ENCODE peak calls at places on chromosome 17, in six cellular contexts. One of them, this sample, is unnamed.

GRCh38 chr17:50024808-50025207 is 29.8 kb upstream of the DLX3 start:
- DNase-seq in uterus: no peak
- DNase-seq in PC-9: no peak
- DNase-seq in thoracic aorta: no peak
- DNase-seq in spleen: no peak
- DNase-seq in CD4-positive, alpha-beta T cell: no peak
- DNase-seq in this sample: no peak

GRCh38 chr17:75896360-75897075 is at the start of gene TRIM65:
- DNase-seq in CD4-positive, alpha-beta T cell: peak; percentile 82
- DNase-seq in uterus: peak; percentile 88
- DNase-seq in spleen: peak; percentile 97
- DNase-seq in PC-9: peak; percentile 59
- DNase-seq in thoracic aorta: peak; percentile 65
- DNase-seq in this sample: peak; percentile 93

GRCh38 chr17:18107061-18107460 is 1.5 kb upstream of the MYO15A start:
- DNase-seq in uterus: no peak
- DNase-seq in PC-9: no peak
- DNase-seq in CD4-positive, alpha-beta T cell: no peak
- DNase-seq in spleen: no peak
- DNase-seq in thoracic aorta: no peak
- DNase-seq in this sample: no peak

GRCh38 chr17:14351493-14351892 is 50.6 kb downstream of the HS3ST3B1 start:
- DNase-seq in PC-9: no peak
- DNase-seq in spleen: no peak
- DNase-seq in thoracic aorta: no peak
- DNase-seq in uterus: no peak
- DNase-seq in CD4-positive, alpha-beta T cell: no peak
- DNase-seq in this sample: no peak

GRCh38 chr17:78239489-78239931 is 8.1 kb downstream of the TMEM235 start:
- DNase-seq in spleen: peak; percentile 79
- DNase-seq in thoracic aorta: no peak
- DNase-seq in uterus: no peak
- DNase-seq in PC-9: no peak
- DNase-seq in CD4-positive, alpha-beta T cell: no peak
- DNase-seq in this sample: no peak

GRCh38 chr17:20008242-20009051 is 712 bp upstream of the SPECC1 start:
- DNase-seq in uterus: peak; percentile 38
- DNase-seq in PC-9: no peak
- DNase-seq in thoracic aorta: no peak
- DNase-seq in spleen: peak; percentile 86
- DNase-seq in CD4-positive, alpha-beta T cell: no peak
- DNase-seq in this sample: no peak

GRCh38 chr17:76534831-76535732 is 2.4 kb downstream of the CYGB start:
- DNase-seq in spleen: peak; percentile 51
- DNase-seq in PC-9: no peak
- DNase-seq in uterus: no peak
- DNase-seq in CD4-positive, alpha-beta T cell: no peak
- DNase-seq in thoracic aorta: no peak
- DNase-seq in this sample: no peak

GRCh38 chr17:66944365-66945203 is 19.9 kb upstream of the CACNG4 start:
- DNase-seq in PC-9: no peak
- DNase-seq in uterus: no peak
- DNase-seq in thoracic aorta: no peak
- DNase-seq in CD4-positive, alpha-beta T cell: peak; percentile 12
- DNase-seq in spleen: peak; percentile 57
- DNase-seq in this sample: no peak

GRCh38 chr17:78272181-78272913 is 40.9 kb downstream of the TMEM235 start:
- DNase-seq in spleen: peak; percentile 84
- DNase-seq in uterus: no peak
- DNase-seq in CD4-positive, alpha-beta T cell: peak; percentile 58
- DNase-seq in PC-9: peak; percentile 36
- DNase-seq in thoracic aorta: no peak
- DNase-seq in this sample: no peak

GRCh38 chr17:51640108-51640622 is 379.8 kb downstream of the UTP18 start:
- DNase-seq in CD4-positive, alpha-beta T cell: no peak
- DNase-seq in thoracic aorta: no peak
- DNase-seq in uterus: no peak
- DNase-seq in spleen: no peak
- DNase-seq in PC-9: peak; percentile 50
- DNase-seq in this sample: no peak

GRCh38 chr17:41494524-41494923 is 4.8 kb upstream of the KRT36 start:
- DNase-seq in thoracic aorta: no peak
- DNase-seq in uterus: no peak
- DNase-seq in PC-9: peak; percentile 74
- DNase-seq in CD4-positive, alpha-beta T cell: no peak
- DNase-seq in spleen: no peak
- DNase-seq in this sample: no peak

GRCh38 chr17:185445-186138 is 4.1 kb upstream of the DOC2B start:
- DNase-seq in thoracic aorta: no peak
- DNase-seq in CD4-positive, alpha-beta T cell: no peak
- DNase-seq in spleen: peak; percentile 30
- DNase-seq in PC-9: no peak
- DNase-seq in uterus: no peak
- DNase-seq in this sample: no peak

GRCh38 chr17:42365136-42365535 is 23.1 kb downstream of the STAT3 start:
- DNase-seq in uterus: no peak
- DNase-seq in thoracic aorta: no peak
- DNase-seq in PC-9: no peak
- DNase-seq in CD4-positive, alpha-beta T cell: no peak
- DNase-seq in spleen: no peak
- DNase-seq in this sample: no peak

GRCh38 chr17:18975597-18975996 is 23.6 kb downstream of the SLC5A10 start:
- DNase-seq in spleen: no peak
- DNase-seq in PC-9: no peak
- DNase-seq in CD4-positive, alpha-beta T cell: no peak
- DNase-seq in uterus: no peak
- DNase-seq in thoracic aorta: no peak
- DNase-seq in this sample: no peak

GRCh38 chr17:65261682-65262636 is 124.8 kb downstream of the RGS9 start:
- DNase-seq in thoracic aorta: no peak
- DNase-seq in CD4-positive, alpha-beta T cell: no peak
- DNase-seq in spleen: no peak
- DNase-seq in PC-9: no peak
- DNase-seq in uterus: no peak
- DNase-seq in this sample: no peak

GRCh38 chr17:35373984-35374765 is 754 bp upstream of the SLFN11 start:
- DNase-seq in CD4-positive, alpha-beta T cell: no peak
- DNase-seq in uterus: peak; percentile 64
- DNase-seq in spleen: peak; percentile 90
- DNase-seq in PC-9: no peak
- DNase-seq in thoracic aorta: no peak
- DNase-seq in this sample: peak; percentile 92

GRCh38 chr17:62180772-62181171 is 115.7 kb upstream of the MED13 start:
- DNase-seq in thoracic aorta: no peak
- DNase-seq in uterus: no peak
- DNase-seq in PC-9: no peak
- DNase-seq in spleen: no peak
- DNase-seq in CD4-positive, alpha-beta T cell: no peak
- DNase-seq in this sample: no peak

GRCh38 chr17:60401819-60402218 is 9.9 kb upstream of the USP32 start:
- DNase-seq in uterus: no peak
- DNase-seq in thoracic aorta: no peak
- DNase-seq in CD4-positive, alpha-beta T cell: no peak
- DNase-seq in PC-9: no peak
- DNase-seq in spleen: no peak
- DNase-seq in this sample: no peak

GRCh38 chr17:72681844-72682243 is 410.6 kb downstream of the SLC39A11 start:
- DNase-seq in uterus: no peak
- DNase-seq in thoracic aorta: no peak
- DNase-seq in PC-9: no peak
- DNase-seq in spleen: no peak
- DNase-seq in CD4-positive, alpha-beta T cell: no peak
- DNase-seq in this sample: no peak

GRCh38 chr17:45147102-45147580 is 1.1 kb upstream of the HEXIM1 start:
- DNase-seq in uterus: no peak
- DNase-seq in PC-9: no peak
- DNase-seq in spleen: peak; percentile 90
- DNase-seq in thoracic aorta: no peak
- DNase-seq in CD4-positive, alpha-beta T cell: no peak
- DNase-seq in this sample: no peak

GRCh38 chr17:79027925-79028491 is 4.0 kb downstream of the C1QTNF1 start:
- DNase-seq in thoracic aorta: no peak
- DNase-seq in spleen: no peak
- DNase-seq in uterus: peak; percentile 23
- DNase-seq in PC-9: no peak
- DNase-seq in CD4-positive, alpha-beta T cell: no peak
- DNase-seq in this sample: peak; percentile 71

GRCh38 chr17:49576906-49577650 is 1.4 kb downstream of the NXPH3 start:
- DNase-seq in PC-9: no peak
- DNase-seq in uterus: no peak
- DNase-seq in CD4-positive, alpha-beta T cell: no peak
- DNase-seq in spleen: no peak
- DNase-seq in thoracic aorta: no peak
- DNase-seq in this sample: no peak

GRCh38 chr17:36722121-36722902 is 120.9 kb downstream of the MRM1 start:
- DNase-seq in uterus: peak; percentile 73
- DNase-seq in spleen: peak; percentile 94
- DNase-seq in CD4-positive, alpha-beta T cell: peak; percentile 83
- DNase-seq in PC-9: no peak
- DNase-seq in thoracic aorta: no peak
- DNase-seq in this sample: no peak

GRCh38 chr17:76174072-76174471 is 33.0 kb upstream of the FOXJ1 start:
- DNase-seq in uterus: no peak
- DNase-seq in PC-9: no peak
- DNase-seq in spleen: no peak
- DNase-seq in thoracic aorta: no peak
- DNase-seq in CD4-positive, alpha-beta T cell: no peak
- DNase-seq in this sample: no peak

GRCh38 chr17:20281860-20282259 is 185.5 kb downstream of the LGALS9B start:
- DNase-seq in spleen: peak; percentile 83
- DNase-seq in thoracic aorta: no peak
- DNase-seq in uterus: no peak
- DNase-seq in PC-9: no peak
- DNase-seq in CD4-positive, alpha-beta T cell: no peak
- DNase-seq in this sample: no peak

GRCh38 chr17:7972131-7972785 is 30.2 kb upstream of the GUCY2D start:
- DNase-seq in spleen: no peak
- DNase-seq in PC-9: no peak
- DNase-seq in thoracic aorta: no peak
- DNase-seq in CD4-positive, alpha-beta T cell: no peak
- DNase-seq in uterus: no peak
- DNase-seq in this sample: no peak
- TF ChIP-seq CTCF in spleen: no peak
- TF ChIP-seq CTCF in PC-9: peak; percentile 48
- TF ChIP-seq CTCF in thoracic aorta: no peak
- TF ChIP-seq CTCF in CD4-positive, alpha-beta T cell: no peak
- TF ChIP-seq CTCF in uterus: no peak
- TF ChIP-seq CTCF in this sample: no peak

GRCh38 chr17:43542854-43543253 is 3.3 kb downstream of the ETV4 start:
- DNase-seq in thoracic aorta: no peak
- DNase-seq in spleen: no peak
- DNase-seq in uterus: no peak
- DNase-seq in CD4-positive, alpha-beta T cell: no peak
- DNase-seq in PC-9: no peak
- DNase-seq in this sample: no peak
- H3K27ac ChIP-seq in thoracic aorta: no peak overlapping the region
- H3K27ac ChIP-seq in spleen: no peak overlapping the region
- H3K27ac ChIP-seq in uterus: no peak overlapping the region
- H3K27ac ChIP-seq in CD4-positive, alpha-beta T cell: no peak overlapping the region
- H3K27ac ChIP-seq in PC-9: no peak overlapping the region
- H3K27ac ChIP-seq in this sample: no peak overlapping the region

GRCh38 chr17:16478693-16479092 is 13.3 kb downstream of the LRRC75A start:
- DNase-seq in uterus: peak; percentile 31
- DNase-seq in CD4-positive, alpha-beta T cell: no peak
- DNase-seq in spleen: no peak
- DNase-seq in thoracic aorta: no peak
- DNase-seq in PC-9: no peak
- DNase-seq in this sample: no peak
- TF ChIP-seq CTCF in uterus: no peak
- TF ChIP-seq CTCF in CD4-positive, alpha-beta T cell: no peak
- TF ChIP-seq CTCF in spleen: no peak
- TF ChIP-seq CTCF in thoracic aorta: no peak
- TF ChIP-seq CTCF in PC-9: no peak
- TF ChIP-seq CTCF in this sample: no peak

DNA sequence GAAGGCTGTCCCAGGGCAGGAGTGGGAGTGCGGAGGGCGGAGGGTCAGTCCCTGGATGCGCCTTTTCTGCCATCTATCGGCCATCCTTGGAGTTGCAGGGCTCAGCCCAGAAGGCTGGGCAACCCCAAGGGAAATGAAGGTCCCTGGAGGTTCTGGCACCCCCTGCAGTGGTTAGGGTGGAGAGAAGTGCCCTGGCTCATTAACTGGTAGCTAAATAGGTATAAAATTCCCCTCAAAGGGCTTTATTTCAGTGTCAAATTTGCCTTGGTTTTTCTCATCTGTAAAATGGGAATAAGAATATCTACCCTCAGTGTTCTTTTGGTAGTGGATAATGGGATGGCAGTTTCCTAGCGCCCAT is 22.4 kb downstream of the C17orf75 start:
- DNase-seq in thoracic aorta: peak; percentile 46
- DNase-seq in CD4-positive, alpha-beta T cell: peak; percentile 77
- DNase-seq in PC-9: no peak
- DNase-seq in uterus: peak; percentile 79
- DNase-seq in spleen: peak; percentile 91
- DNase-seq in this sample: peak; percentile 82
- H3K27ac ChIP-seq in thoracic aorta: no peak overlapping the region
- H3K27ac ChIP-seq in CD4-positive, alpha-beta T cell: no peak overlapping the region
- H3K27ac ChIP-seq in PC-9: no peak overlapping the region
- H3K27ac ChIP-seq in uterus: no peak overlapping the region
- H3K27ac ChIP-seq in spleen: no peak overlapping the region
- H3K27ac ChIP-seq in this sample: no peak overlapping the region

GRCh38 chr17:63442549-63443035 is 3.5 kb downstream of the CYB561 start:
- DNase-seq in PC-9: no peak
- DNase-seq in spleen: no peak
- DNase-seq in uterus: no peak
- DNase-seq in thoracic aorta: no peak
- DNase-seq in CD4-positive, alpha-beta T cell: no peak
- DNase-seq in this sample: no peak
- TF ChIP-seq CTCF in PC-9: no peak
- TF ChIP-seq CTCF in spleen: no peak
- TF ChIP-seq CTCF in uterus: no peak
- TF ChIP-seq CTCF in thoracic aorta: no peak
- TF ChIP-seq CTCF in CD4-positive, alpha-beta T cell: no peak
- TF ChIP-seq CTCF in this sample: no peak

DNA sequence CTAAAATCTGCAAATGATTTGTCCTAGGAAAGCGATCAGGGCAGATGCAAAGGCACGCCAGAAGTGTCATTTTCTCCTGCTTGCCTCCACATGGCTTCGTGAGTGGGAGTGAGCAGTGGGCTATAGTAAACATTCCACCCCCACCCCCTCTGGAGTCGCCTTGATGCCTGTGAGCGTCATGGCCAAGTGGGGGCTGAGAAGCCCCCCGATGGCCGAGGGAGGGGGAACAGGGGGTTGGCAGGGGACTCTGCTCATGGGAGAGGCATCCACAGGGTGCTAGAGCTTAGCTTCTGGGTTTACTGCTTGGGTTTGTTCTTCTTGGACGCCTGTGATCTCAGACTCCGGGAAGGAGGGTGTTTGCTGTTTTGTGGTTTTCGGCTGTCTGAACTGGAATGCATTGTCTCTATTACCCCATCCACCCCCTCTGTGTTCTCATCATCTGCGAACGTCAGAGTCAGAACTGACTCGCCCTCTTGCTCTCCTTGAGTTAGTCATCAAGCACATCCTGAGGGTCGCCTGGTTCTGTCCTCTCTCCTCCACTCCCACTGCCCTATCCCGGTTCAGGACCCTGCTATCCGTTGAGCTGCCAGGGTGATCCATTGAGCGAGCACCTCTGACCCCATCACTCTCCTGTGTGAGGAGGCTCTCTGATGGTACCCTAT is 15.4 kb downstream of the TNS4 start:
- DNase-seq in uterus: peak; percentile 66
- DNase-seq in thoracic aorta: no peak
- DNase-seq in PC-9: peak; percentile 96
- DNase-seq in CD4-positive, alpha-beta T cell: no peak
- DNase-seq in spleen: no peak
- DNase-seq in this sample: no peak
- H3K27ac ChIP-seq in uterus: peak overlapping the region; percentile 86
- H3K27ac ChIP-seq in thoracic aorta: no peak overlapping the region
- H3K27ac ChIP-seq in PC-9: peak overlapping the region; percentile 93
- H3K27ac ChIP-seq in CD4-positive, alpha-beta T cell: no peak overlapping the region
- H3K27ac ChIP-seq in spleen: peak overlapping the region; percentile 61
- H3K27ac ChIP-seq in this sample: peak overlapping the region; percentile 91